ENCODE peak calls at places on chromosomes 4 and X, in eight cellular contexts. P is A549, Q is SK-N-SH, O is HepG2, R is esophagus muscularis mucosa, Z is transverse colon, M is K562, A is stomach. E is an unnamed sample.

GRCh38 chrX:132031867-132032266 is 8.8 kb downstream of the STK26 start:
- DNase-seq in P (no peak), Q (peak; percentile 14), O (no peak), R (no peak), Z (no peak), M (no peak), A (no peak), E (no peak)

GRCh38 chr4:82235346-82235745 is 138.4 kb downstream of the HNRNPD start:
- DNase-seq in P (no peak), Q (no peak), O (no peak), R (no peak), Z (no peak), M (no peak), A (no peak), E (no peak)

GRCh38 chrX:9581771-9582396 is 117.0 kb downstream of the TBL1X start:
- DNase-seq in P (no peak), Q (no peak), O (no peak), R (no peak), Z (no peak), M (no peak), A (no peak), E (no peak)

GRCh38 chr4:726816-727215 is 21.2 kb downstream of the PCGF3 start:
- DNase-seq in P (no peak), Q (no peak), O (no peak), R (no peak), Z (no peak), M (peak; percentile 28), A (no peak), E (no peak)

GRCh38 chrX:124634363-124634762 is 288.0 kb downstream of the SH2D1A start:
- DNase-seq in P (no peak), Q (no peak), O (no peak), R (no peak), Z (no peak), M (no peak), A (no peak), E (no peak)

GRCh38 chr4:183329954-183330742 is 7.9 kb upstream of the CLDN24 start:
- DNase-seq in P (no peak), Q (no peak), O (no peak), R (no peak), Z (no peak), M (no peak), A (no peak), E (no peak)

GRCh38 chr4:109993116-109993515 is 80.4 kb downstream of the EGF start:
- DNase-seq in P (no peak), Q (no peak), O (no peak), R (no peak), Z (no peak), M (no peak), A (no peak), E (no peak)

GRCh38 chr4:2412534-2412884 is 5.9 kb downstream of the ZFYVE28 start:
- DNase-seq in P (no peak), Q (no peak), O (no peak), R (no peak), Z (peak; percentile 83), M (no peak), A (peak; percentile 40), E (no peak)

GRCh38 chr4:69689530-69690111 is 36.6 kb upstream of the UGT2A1 start:
- DNase-seq in P (no peak), Q (peak; percentile 3), O (peak; percentile 66), R (no peak), Z (no peak), M (peak; percentile 11), A (no peak), E (no peak)

GRCh38 chrX:24668111-24668510 is 21.0 kb upstream of the PCYT1B start:
- DNase-seq in P (no peak), Q (peak; percentile 22), O (no peak), R (no peak), Z (no peak), M (no peak), A (no peak), E (no peak)

GRCh38 chrX:129983575-129984131 is 1.2 kb downstream of the BCORL1 start:
- DNase-seq in P (peak; percentile 45), Q (peak; percentile 80), O (no peak), R (no peak), Z (peak; percentile 23), M (peak; percentile 44), A (no peak), E (peak; percentile 4)

GRCh38 chrX:68807818-68808217 is 21.0 kb upstream of the EFNB1 start:
- DNase-seq in P (peak; percentile 10), Q (no peak), O (no peak), R (no peak), Z (no peak), M (no peak), A (no peak), E (no peak)

GRCh38 chrX:22666441-22666840 is 333.3 kb upstream of the DDX53 start:
- DNase-seq in P (no peak), Q (peak; percentile 31), O (peak; percentile 12), R (no peak), Z (no peak), M (peak; percentile 49), A (no peak), E (no peak)

GRCh38 chrX:3244203-3244743 is 102.2 kb downstream of the MXRA5 start:
- DNase-seq in P (no peak), Q (no peak), O (no peak), R (no peak), Z (no peak), M (no peak), A (no peak), E (no peak)

GRCh38 chr4:103137446-103137827 is 37.8 kb upstream of the BDH2 start:
- DNase-seq in P (no peak), Q (no peak), O (no peak), R (no peak), Z (no peak), M (no peak), A (no peak), E (no peak)

GRCh38 chrX:53288173-53288572 is 6.8 kb upstream of the IQSEC2 start:
- DNase-seq in P (no peak), Q (peak; percentile 81), O (no peak), R (no peak), Z (no peak), M (peak; percentile 65), A (no peak), E (no peak)

GRCh38 chr4:176794151-176794550 is 1.4 kb upstream of the VEGFC start:
- DNase-seq in P (peak; percentile 37), Q (no peak), O (no peak), R (no peak), Z (no peak), M (no peak), A (no peak), E (no peak)

GRCh38 chr4:58357947-58358346 is 1247.8 kb upstream of the IGFBP7 start:
- DNase-seq in P (no peak), Q (no peak), O (no peak), R (no peak), Z (no peak), M (no peak), A (no peak), E (no peak)

GRCh38 chr4:1400861-1401408 is 5.3 kb downstream of the NKX1-1 start:
- DNase-seq in P (no peak), Q (peak; percentile 30), O (no peak), R (no peak), Z (no peak), M (no peak), A (peak; percentile 9), E (no peak)

GRCh38 chr4:76867880-76868655 is 29.9 kb downstream of the SOWAHB start:
- DNase-seq in P (no peak), Q (no peak), O (no peak), R (no peak), Z (peak; percentile 92), M (no peak), A (peak; percentile 51), E (no peak)

GRCh38 chr4:61079427-61079826 is 120.7 kb upstream of the ADGRL3 start:
- DNase-seq in P (no peak), Q (no peak), O (no peak), R (no peak), Z (no peak), M (no peak), A (no peak), E (no peak)

GRCh38 chrX:53686151-53686885 is at the start of gene HUWE1:
- DNase-seq in P (peak; percentile 63), Q (peak; percentile 78), O (peak; percentile 52), R (peak; percentile 92), Z (peak; percentile 84), M (peak; percentile 72), A (peak; percentile 80), E (peak; percentile 53)

GRCh38 chr4:151933122-151933827 is 172.5 kb upstream of the GATB start:
- DNase-seq in P (no peak), Q (no peak), O (no peak), R (no peak), Z (no peak), M (no peak), A (no peak), E (no peak)

GRCh38 chr4:8831221-8832129 is 40.2 kb downstream of the HMX1 start:
- DNase-seq in P (no peak), Q (peak; percentile 10), O (no peak), R (no peak), Z (peak; percentile 0), M (no peak), A (peak; percentile 22), E (no peak)
- TF ChIP-seq EP300 in P (no peak), Q (no peak), O (no peak), R (no peak), Z (no peak), M (no peak), A (no peak), E (no peak)

GRCh38 chrX:7586126-7586525 is 256.8 kb upstream of the VCX start:
- DNase-seq in P (no peak), Q (peak; percentile 20), O (peak; percentile 1), R (no peak), Z (no peak), M (no peak), A (no peak), E (no peak)
- TF ChIP-seq CTCF in P (no peak), Q (peak; percentile 29), O (peak; percentile 39), R (no peak), Z (peak; percentile 8), M (no peak), A (peak; percentile 30), E (peak; percentile 34)

GRCh38 chr4:125283702-125284279 is 31.0 kb upstream of the FAT4 start:
- DNase-seq in P (no peak), Q (peak; percentile 37), O (peak; percentile 4), R (no peak), Z (no peak), M (peak; percentile 8), A (no peak), E (no peak)
- TF ChIP-seq EP300 in P (no peak), Q (no peak), O (no peak), R (no peak), Z (no peak), M (no peak), A (no peak), E (no peak)

GRCh38 chrX:110133735-110134370 is 130.9 kb downstream of the TMEM164 start:
- DNase-seq in P (no peak), Q (no peak), O (no peak), R (no peak), Z (no peak), M (no peak), A (no peak), E (no peak)

GRCh38 chrX:110135618-110136017 is 132.7 kb downstream of the TMEM164 start:
- DNase-seq in P (no peak), Q (no peak), O (no peak), R (no peak), Z (no peak), M (no peak), A (no peak), E (no peak)

GRCh38 chrX:110136136-110136535 is 133.2 kb downstream of the TMEM164 start:
- DNase-seq in P (no peak), Q (no peak), O (no peak), R (no peak), Z (no peak), M (no peak), A (no peak), E (no peak)

GRCh38 chrX:110131031-110131430 is 128.1 kb downstream of the TMEM164 start:
- DNase-seq in P (no peak), Q (no peak), O (no peak), R (no peak), Z (no peak), M (no peak), A (no peak), E (no peak)

GRCh38 chrX:110132450-110133114 is 129.7 kb downstream of the TMEM164 start:
- DNase-seq in P (no peak), Q (no peak), O (no peak), R (no peak), Z (no peak), M (no peak), A (no peak), E (no peak)
- TF ChIP-seq CTCF in P (no peak), Q (no peak), O (no peak), R (no peak), Z (no peak), M (no peak), A (no peak), E (no peak)